ENCODE peak calls at places on chromosomes 5 and 9, in ten cellular contexts. B is bronchial epithelial cell, Y is neural progenitor cell, T is psoas muscle, S is heart right ventricle, N is endodermal cell, H is spleen, A is right lobe of liver, P is left ventricle myocardium inferior, M is astrocyte. O is an unnamed sample.
A peak's percentile ranks its signal among the peaks of the same experiment; 100 is the strongest.

GRCh38 chr9:21683484-21684175 is 118.8 kb upstream of the MTAP start:
- DNase-seq in B (peak; percentile 61), Y (no peak), T (no peak), S (no peak), N (no peak), H (no peak), A (no peak), P (no peak), M (no peak), O (no peak)

GRCh38 chr9:124212381-124213050 is 45.2 kb upstream of the NEK6 start:
- DNase-seq in B (peak; percentile 58), Y (no peak), T (no peak), S (no peak), N (peak; percentile 35), H (peak; percentile 29), A (no peak), P (no peak), M (peak; percentile 65), O (peak; percentile 38)

GRCh38 chr9:14323083-14323968 is 9.4 kb upstream of the NFIB start:
- DNase-seq in B (peak; percentile 65), Y (no peak), T (no peak), S (no peak), N (no peak), H (no peak), A (no peak), P (no peak), M (no peak), O (no peak)

GRCh38 chr5:54743997-54744788 is 226.6 kb downstream of the SNX18 start:
- DNase-seq in B (peak; percentile 93), Y (peak; percentile 48), T (no peak), S (no peak), N (no peak), H (peak; percentile 82), A (no peak), P (no peak), M (peak; percentile 99), O (peak; percentile 98)

GRCh38 chr5:55771175-55771655 is 33.4 kb downstream of the DDX4 start:
- DNase-seq in B (no peak), Y (no peak), T (no peak), S (no peak), N (no peak), H (no peak), A (no peak), P (no peak), M (no peak), O (no peak)

GRCh38 chr5:121053055-121053985 is 589.2 kb downstream of the PRR16 start:
- DNase-seq in B (no peak), Y (no peak), T (no peak), S (no peak), N (no peak), H (no peak), A (no peak), P (no peak), M (no peak), O (no peak)

GRCh38 chr5:91707521-91707841 is 324.4 kb upstream of the ARRDC3 start:
- DNase-seq in B (no peak), Y (no peak), T (no peak), S (no peak), N (no peak), H (no peak), A (no peak), P (no peak), M (no peak), O (no peak)

GRCh38 chr9:87395804-87396458 is 101.7 kb upstream of the DAPK1 start:
- DNase-seq in B (no peak), Y (no peak), T (no peak), S (no peak), N (no peak), H (no peak), A (no peak), P (no peak), M (peak; percentile 63), O (no peak)

GRCh38 chr5:118088448-118088847 is 899.9 kb downstream of the DTWD2 start:
- DNase-seq in B (no peak), Y (no peak), T (no peak), S (no peak), N (no peak), H (no peak), A (no peak), P (no peak), M (no peak), O (no peak)

GRCh38 chr9:75027187-75028107 is 646 bp downstream of the CARNMT1 start:
- DNase-seq in B (peak; percentile 25), Y (peak; percentile 78), T (peak; percentile 77), S (peak; percentile 52), N (no peak), H (peak; percentile 93), A (peak; percentile 77), P (peak; percentile 59), M (peak; percentile 39), O (no peak)

GRCh38 chr9:70407081-70407503 is 7.4 kb downstream of the KLF9 start:
- DNase-seq in B (peak; percentile 74), Y (no peak), T (no peak), S (no peak), N (no peak), H (no peak), A (no peak), P (no peak), M (peak; percentile 97), O (peak; percentile 96)

GRCh38 chr5:174320051-174320450 is 274.5 kb downstream of the NSG2 start:
- DNase-seq in B (no peak), Y (no peak), T (no peak), S (no peak), N (peak; percentile 41), H (peak; percentile 41), A (no peak), P (no peak), M (no peak), O (no peak)

GRCh38 chr5:37039824-37040223 is 163.3 kb downstream of the NIPBL start:
- DNase-seq in B (no peak), Y (no peak), T (no peak), S (no peak), N (no peak), H (no peak), A (no peak), P (no peak), M (no peak), O (no peak)

GRCh38 chr5:37034955-37035354 is 158.4 kb downstream of the NIPBL start:
- DNase-seq in B (no peak), Y (no peak), T (no peak), S (no peak), N (no peak), H (no peak), A (no peak), P (no peak), M (no peak), O (no peak)

GRCh38 chr5:37043693-37044092 is 167.1 kb downstream of the NIPBL start:
- DNase-seq in B (no peak), Y (no peak), T (no peak), S (no peak), N (peak; percentile 49), H (no peak), A (no peak), P (no peak), M (no peak), O (no peak)

GRCh38 chr5:37037840-37038239 is 161.3 kb downstream of the NIPBL start:
- DNase-seq in B (no peak), Y (no peak), T (no peak), S (no peak), N (no peak), H (no peak), A (no peak), P (no peak), M (no peak), O (no peak)
- H3K36me3 ChIP-seq in B (peaks cover 1% of the 10 kb centered on the region), Y (peaks cover 13% of the 10 kb centered on the region), T (peaks cover 60% of the 10 kb centered on the region), S (peaks cover 83% of the 10 kb centered on the region), N (peaks cover 33% of the 10 kb centered on the region), H (peaks cover 84% of the 10 kb centered on the region), A (no peaks in the 10 kb centered on the region), P (peaks cover 30% of the 10 kb centered on the region), M (peaks cover 7% of the 10 kb centered on the region), O (peaks cover 2% of the 10 kb centered on the region)

GRCh38 chr9:133564451-133564850 is 29.9 kb downstream of the ADAMTSL2 start:
- DNase-seq in B (no peak), Y (no peak), T (no peak), S (no peak), N (no peak), H (no peak), A (no peak), P (no peak), M (no peak), O (no peak)
- TF ChIP-seq CTCF in B (no peak), Y (no peak), T (no peak), S (no peak), N (no peak), H (no peak), A (no peak), P (no peak), M (no peak), O (no peak)

GRCh38 chr9:68704804-68705635 is at the start of gene PIP5K1B:
- DNase-seq in B (peak; percentile 64), Y (peak; percentile 90), T (peak; percentile 56), S (peak; percentile 66), N (peak; percentile 92), H (peak; percentile 96), A (peak; percentile 77), P (peak; percentile 77), M (peak; percentile 43), O (peak; percentile 0)

GRCh38 chr9:68705636-68706578 is 867 bp downstream of the PIP5K1B start:
- DNase-seq in B (no peak), Y (peak; percentile 31), T (peak; percentile 32), S (peak; percentile 36), N (peak; percentile 63), H (peak; percentile 85), A (peak; percentile 19), P (peak; percentile 55), M (no peak), O (no peak)

GRCh38 chr9:68702493-68702892 is 2.5 kb upstream of the PIP5K1B start:
- DNase-seq in B (peak; percentile 5), Y (no peak), T (no peak), S (no peak), N (no peak), H (no peak), A (no peak), P (no peak), M (no peak), O (no peak)

GRCh38 chr9:68703672-68704071 is 1.4 kb upstream of the PIP5K1B start:
- DNase-seq in B (no peak), Y (no peak), T (no peak), S (no peak), N (no peak), H (no peak), A (no peak), P (no peak), M (no peak), O (no peak)

GRCh38 chr9:68704498-68704803 is 589 bp upstream of the PIP5K1B start:
- DNase-seq in B (no peak), Y (no peak), T (no peak), S (no peak), N (no peak), H (no peak), A (no peak), P (no peak), M (no peak), O (no peak)
- H3K4me3 ChIP-seq in B (no peak overlapping the region), Y (peak overlapping the region; percentile 87), T (peak overlapping the region; percentile 83), S (peak overlapping the region; percentile 62), N (peak overlapping the region; percentile 85), H (peak overlapping the region; percentile 38), A (peak overlapping the region; percentile 43), P (peak overlapping the region; percentile 74), M (no peak overlapping the region), O (no peak overlapping the region)

DNA sequence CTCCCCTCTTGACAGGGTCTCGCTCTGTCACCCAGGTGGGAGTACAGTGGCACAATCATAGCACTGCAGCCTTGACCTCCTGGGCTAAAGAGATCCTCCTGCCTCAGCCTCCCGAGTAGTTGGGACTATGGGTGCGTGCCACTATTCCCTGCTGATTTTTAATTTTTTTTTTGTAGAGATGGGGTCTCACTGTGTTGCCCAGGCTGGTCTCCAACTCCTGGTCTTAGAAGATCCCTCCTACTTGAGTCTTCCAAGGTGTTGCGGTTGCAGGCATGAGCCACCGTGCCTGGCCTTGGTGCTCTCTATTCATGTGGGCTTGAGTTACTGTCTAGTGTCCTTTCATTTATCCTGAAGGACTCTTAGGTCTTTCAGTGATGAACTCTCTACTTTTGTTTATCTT is 24.1 kb downstream of the EHMT1 start:
- DNase-seq in B (no peak), Y (no peak), T (no peak), S (no peak), N (no peak), H (peak; percentile 20), A (no peak), P (no peak), M (no peak), O (no peak)
- H3K36me3 ChIP-seq in B (peaks cover 9% of the 10 kb centered on the region), Y (no peaks in the 10 kb centered on the region), T (peaks cover 16% of the 10 kb centered on the region), S (peaks cover 20% of the 10 kb centered on the region), N (peaks cover 25% of the 10 kb centered on the region), H (peaks cover 62% of the 10 kb centered on the region), A (no peaks in the 10 kb centered on the region), P (peaks cover 20% of the 10 kb centered on the region), M (no peaks in the 10 kb centered on the region), O (peaks cover 8% of the 10 kb centered on the region)

O was measured in BJ.